ENCODE peak calls at places on chromosomes 4 and X, in six cellular contexts. K is astrocyte of the spinal cord, C is WTC11, T is HFF-Myc, N is BJ, U is lung microvascular endothelial cell. A is an unnamed sample.

GRCh38 chrX:153200462-153200861 is 21.4 kb downstream of the MAGEA1 start:
- DNase-seq in N (no peak), K (no peak), U (no peak), T (no peak), C (no peak), A (no peak)

GRCh38 chr4:26074672-26075071 is 160.7 kb downstream of the SMIM20 start:
- DNase-seq in T (no peak), U (no peak), C (no peak), N (no peak), K (no peak), A (no peak)

GRCh38 chrX:139224953-139225665 is 305.4 kb upstream of the F9 start:
- DNase-seq in U (peak; percentile 90), K (peak; percentile 1), N (no peak), T (no peak), C (peak; percentile 52), A (no peak)

GRCh38 chrX:8345473-8345872 is 119.2 kb upstream of the VCX3B start:
- DNase-seq in T (no peak), K (peak; percentile 8), N (no peak), U (no peak), C (no peak), A (no peak)

GRCh38 chr4:55546633-55547460 is at the start of gene CLOCK:
- DNase-seq in K (peak; percentile 92), C (peak; percentile 89), U (peak; percentile 89), N (no peak), T (peak; percentile 48), A (peak; percentile 92)

GRCh38 chr4:145154573-145154972 is 25.8 kb downstream of the OTUD4 start:
- DNase-seq in N (no peak), C (no peak), U (peak; percentile 79), T (no peak), K (peak; percentile 30), A (no peak)

GRCh38 chrX:12141511-12141910 is 3.2 kb downstream of the FRMPD4 start:
- DNase-seq in N (no peak), C (no peak), K (no peak), T (no peak), U (no peak), A (no peak)

GRCh38 chr4:7886250-7886973 is 53.2 kb downstream of the AFAP1 start:
- DNase-seq in U (peak; percentile 43), N (no peak), T (no peak), C (no peak), K (no peak), A (no peak)

GRCh38 chr4:124025423-124025822 is 628.8 kb downstream of the SPRY1 start:
- DNase-seq in C (no peak), K (peak; percentile 17), U (peak; percentile 27), N (no peak), T (no peak), A (no peak)

GRCh38 chr4:93183589-93183988 is 645.0 kb upstream of the ATOH1 start:
- DNase-seq in U (no peak), C (no peak), T (no peak), K (peak; percentile 25), N (no peak), A (no peak)

GRCh38 chr4:153488719-153489384 is 22.7 kb downstream of the TMEM131L start:
- DNase-seq in C (peak; percentile 46), U (peak; percentile 63), N (no peak), T (no peak), K (peak; percentile 35), A (no peak)

GRCh38 chr4:187393546-187394344 is 601.8 kb upstream of the ZFP42 start:
- DNase-seq in T (no peak), U (no peak), K (peak; percentile 3), N (peak; percentile 51), C (no peak), A (no peak)

GRCh38 chr4:187604984-187605383 is 390.6 kb upstream of the ZFP42 start:
- DNase-seq in T (no peak), K (no peak), U (no peak), N (no peak), C (no peak), A (no peak)

GRCh38 chr4:119835511-119835910 is 206.9 kb upstream of the PDE5A start:
- DNase-seq in K (peak; percentile 35), T (no peak), N (no peak), U (no peak), C (no peak), A (no peak)

GRCh38 chrX:109940411-109940810 is 62.5 kb upstream of the TMEM164 start:
- DNase-seq in C (no peak), T (no peak), K (no peak), U (no peak), N (no peak), A (no peak)

A was measured in type B pancreatic cell.